ENCODE peak calls at places on chromosome 21, in four cellular contexts. D is GM12878, I is HEK293T, B is HepG2. L is an unnamed sample.

GRCh38 chr21:42636931-42637601 is 16.4 kb upstream of the PDE9A start:
- DNase-seq in D (no peak), I (no peak), B (no peak), L (no peak)

GRCh38 chr21:14598065-14598464 is 52.0 kb upstream of the SAMSN1 start:
- DNase-seq in D (no peak), I (no peak), B (no peak), L (no peak)

GRCh38 chr21:42003051-42003461 is 7.1 kb downstream of the ZBTB21 start:
- DNase-seq in D (no peak), I (no peak), B (no peak), L (no peak)

GRCh38 chr21:41761211-41762181 is 5.4 kb downstream of the RIPK4 start:
- DNase-seq in D (no peak), I (no peak), B (peak; percentile 38), L (no peak)

GRCh38 chr21:18545908-18546307 is 142.3 kb upstream of the TMPRSS15 start:
- DNase-seq in D (no peak), I (no peak), B (no peak), L (no peak)

GRCh38 chr21:42672699-42673458 is 19.5 kb downstream of the PDE9A start:
- DNase-seq in D (no peak), I (no peak), B (no peak), L (no peak)

GRCh38 chr21:43362306-43362927 is 64.5 kb downstream of the SIK1 start:
- DNase-seq in D (no peak), I (no peak), B (no peak), L (no peak)

GRCh38 chr21:29168874-29169273 is 38.4 kb downstream of the MAP3K7CL start:
- DNase-seq in D (no peak), I (no peak), B (peak; percentile 25), L (no peak)

GRCh38 chr21:41171210-41171609 is 3.2 kb downstream of the BACE2 start:
- DNase-seq in D (no peak), I (no peak), B (no peak), L (no peak)

GRCh38 chr21:38930838-38931237 is 125.1 kb downstream of the ETS2 start:
- DNase-seq in D (no peak), I (no peak), B (no peak), L (no peak)

GRCh38 chr21:18114735-18115134 is 129.9 kb upstream of the CHODL start:
- DNase-seq in D (no peak), I (no peak), B (no peak), L (no peak)

GRCh38 chr21:37868896-37869295 is 47.4 kb downstream of the KCNJ6 start:
- DNase-seq in D (no peak), I (no peak), B (no peak), L (no peak)

GRCh38 chr21:42063206-42063577 is 7.9 kb upstream of the UMODL1 start:
- DNase-seq in D (peak; percentile 36), I (no peak), B (no peak), L (no peak)

GRCh38 chr21:40841524-40842196 is 5.3 kb downstream of the DSCAM start:
- DNase-seq in D (no peak), I (no peak), B (peak; percentile 6), L (peak; percentile 14)

GRCh38 chr21:38979271-38980196 is 173.8 kb downstream of the ETS2 start:
- DNase-seq in D (no peak), I (no peak), B (no peak), L (no peak)

GRCh38 chr21:40386301-40386911 is 460.6 kb downstream of the DSCAM start:
- DNase-seq in D (no peak), I (peak; percentile 51), B (no peak), L (peak; percentile 45)

GRCh38 chr21:42819861-42820512 is 59.4 kb downstream of the WDR4 start:
- DNase-seq in D (no peak), I (no peak), B (no peak), L (no peak)

GRCh38 chr21:41254090-41254700 is 62.4 kb upstream of the FAM3B start:
- DNase-seq in D (no peak), I (no peak), B (no peak), L (no peak)

GRCh38 chr21:21034046-21034445 is 35.8 kb downstream of the NCAM2 start:
- DNase-seq in D (no peak), I (no peak), B (no peak), L (no peak)

GRCh38 chr21:17911628-17912027 is 92.5 kb upstream of the C21orf91 start:
- DNase-seq in D (no peak), I (no peak), B (no peak), L (no peak)

GRCh38 chr21:39660596-39660995 is 47.9 kb downstream of the B3GALT5 start:
- DNase-seq in D (no peak), I (no peak), B (no peak), L (no peak)

GRCh38 chr21:17783816-17784598 is 35.1 kb downstream of the C21orf91 start:
- DNase-seq in D (peak; percentile 89), I (no peak), B (no peak), L (no peak)

GRCh38 chr21:15309721-15310120 is 244.9 kb upstream of the NRIP1 start:
- DNase-seq in D (no peak), I (no peak), B (no peak), L (no peak)

DNA sequence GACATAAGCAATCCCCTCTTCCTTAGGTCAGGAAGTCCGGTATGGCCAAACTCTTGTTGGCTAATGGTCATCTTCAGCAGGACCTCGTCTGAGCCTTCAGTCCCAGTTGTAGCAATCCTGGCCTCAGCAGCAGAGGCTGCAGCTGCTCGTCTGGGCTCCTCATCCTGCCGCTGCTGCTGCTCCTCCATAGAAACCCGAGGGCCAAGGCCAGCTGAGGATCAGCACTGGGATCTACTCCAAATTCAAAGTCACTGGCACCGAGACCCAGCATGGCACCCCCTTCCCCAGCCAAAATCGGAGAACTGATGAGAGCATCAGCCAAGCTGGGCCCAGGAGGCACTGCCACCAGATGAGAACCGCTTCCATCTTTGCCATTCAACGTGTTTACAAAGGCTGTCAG is 6.3 kb upstream of the CLDN14 start:
- DNase-seq in D (no peak), I (no peak), B (no peak), L (no peak)
- TF ChIP-seq TARDBP in D (no peak), I (no peak), B (no peak), L (no peak)

GRCh38 chr21:31201144-31201543 is 142.9 kb downstream of the TIAM1 start:
- DNase-seq in D (no peak), I (no peak), B (no peak), L (no peak)

GRCh38 chr21:31205412-31205811 is 138.6 kb downstream of the TIAM1 start:
- DNase-seq in D (no peak), I (no peak), B (no peak), L (no peak)

GRCh38 chr21:31201548-31201947 is 142.5 kb downstream of the TIAM1 start:
- DNase-seq in D (peak; percentile 35), I (no peak), B (no peak), L (no peak)

GRCh38 chr21:31204801-31205200 is 139.3 kb downstream of the TIAM1 start:
- DNase-seq in D (no peak), I (no peak), B (no peak), L (no peak)

DNA sequence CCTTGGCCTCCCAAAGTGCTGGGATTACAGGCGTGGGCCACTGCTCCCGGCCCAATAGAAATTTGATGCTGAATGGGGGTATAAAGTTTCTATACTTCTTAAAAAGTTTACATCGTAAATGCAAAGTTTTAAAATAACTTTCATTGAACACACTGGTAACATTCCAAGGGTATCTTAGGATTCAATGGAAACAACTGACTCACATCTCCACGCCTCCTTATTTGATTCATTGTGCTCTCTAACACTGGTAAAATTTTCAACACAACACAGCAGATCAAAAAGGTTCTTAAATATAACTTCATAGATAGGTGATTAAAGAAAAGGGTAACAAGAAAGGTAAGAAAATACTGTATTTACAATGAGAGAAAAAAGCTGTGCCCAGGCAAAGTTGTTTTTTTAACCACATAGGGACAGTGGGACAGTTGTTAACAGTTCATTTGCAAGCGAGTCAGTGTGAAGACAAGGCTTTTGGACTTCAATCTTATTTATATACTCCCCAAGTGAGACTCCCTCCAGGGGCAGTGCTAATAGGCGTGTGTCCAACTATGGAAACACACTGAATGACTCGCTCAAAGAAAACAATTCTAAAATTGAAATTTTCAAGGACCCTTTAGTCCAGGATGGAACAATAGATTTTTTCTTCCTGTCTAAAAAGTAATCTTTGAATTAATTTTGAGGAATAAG is 140.5 kb downstream of the TIAM1 start:
- DNase-seq in D (no peak), I (no peak), B (no peak), L (no peak)
- TF ChIP-seq TARDBP in D (no peak), I (no peak), B (no peak), L (no peak)

GRCh38 chr21:44421901-44422840 is 33.1 kb upstream of the LRRC3 start:
- DNase-seq in D (no peak), I (no peak), B (no peak), L (no peak)
- TF ChIP-seq TARDBP in D (no peak), I (no peak), B (no peak), L (no peak)

DNA sequence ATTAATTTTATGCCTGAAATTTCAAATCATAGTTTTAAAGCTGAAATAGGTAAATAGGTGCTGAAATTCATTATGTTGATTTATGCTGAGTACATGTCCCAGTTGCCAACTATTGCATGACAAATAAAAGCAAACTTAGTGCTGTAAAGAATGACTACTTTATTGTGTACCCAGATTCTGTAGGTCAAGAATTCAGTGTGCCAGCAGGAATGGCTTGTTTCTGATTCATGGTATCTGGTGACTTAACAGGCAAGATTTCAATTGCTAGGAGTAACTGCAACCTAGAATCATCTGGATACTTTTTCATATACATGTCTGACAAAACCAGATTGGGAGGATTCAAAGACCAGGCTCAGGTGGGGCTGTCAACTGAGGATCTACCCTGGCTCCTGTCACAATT is 678.4 kb upstream of the ADAMTS5 start:
- DNase-seq in D (no peak), I (no peak), B (no peak), L (no peak)
- TF ChIP-seq TARDBP in D (no peak), I (no peak), B (no peak), L (no peak)

DNA sequence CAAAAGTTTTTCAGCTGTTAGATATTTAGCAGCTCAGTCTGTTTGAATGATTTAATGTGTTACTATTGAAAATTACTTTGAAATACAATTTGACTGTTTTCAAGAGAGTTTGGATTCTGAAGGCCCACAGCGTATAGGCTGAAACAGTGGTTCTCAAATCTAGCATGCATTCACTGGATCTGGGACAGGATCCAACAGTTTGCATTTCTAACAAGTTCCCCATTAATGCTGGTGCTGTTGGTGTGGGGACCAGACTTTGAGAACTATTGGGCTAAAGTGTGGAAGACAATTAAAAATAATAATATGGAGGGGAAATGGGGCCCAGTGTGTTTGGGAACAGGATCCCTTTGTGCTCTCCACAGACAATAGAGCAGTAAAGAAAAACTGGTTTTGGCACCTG is 31.9 kb downstream of the ITSN1 start:
- DNase-seq in D (no peak), I (no peak), B (no peak), L (no peak)
- TF ChIP-seq TARDBP in D (no peak), I (no peak), B (no peak), L (no peak)

GRCh38 chr21:26641062-26641461 is 68.0 kb upstream of the CYYR1 start:
- DNase-seq in D (no peak), I (no peak), B (no peak), L (no peak)
- TF ChIP-seq TARDBP in D (no peak), I (no peak), B (no peak), L (no peak)

GRCh38 chr21:33815153-33815707 is 100.4 kb downstream of the ATP5PO start:
- DNase-seq in D (no peak), I (no peak), B (no peak), L (no peak)
- TF ChIP-seq TARDBP in D (no peak), I (no peak), B (no peak), L (no peak)

GRCh38 chr21:44932366-44933181 is 7.3 kb upstream of the SLX9 start:
- DNase-seq in D (no peak), I (no peak), B (no peak), L (peak; percentile 75)
- TF ChIP-seq TARDBP in D (no peak), I (no peak), B (no peak), L (no peak)

L was measured in K562.